ENCODE peak calls at places on chromosomes 11 and 22, in seven cellular contexts. One of them, this sample, is unnamed.

GRCh38 chr22:46528121-46528610 is 9.3 kb downstream of the CELSR1 start:
- DNase-seq in AG09309: peak
- DNase-seq in uterus: no peak
- DNase-seq in HepG2: peak
- DNase-seq in lung: peak
- DNase-seq in endothelial cell of umbilical vein: peak
- DNase-seq in neural progenitor cell: no peak
- DNase-seq in this sample: no peak

GRCh38 chr22:50729391-50730012 is 8.5 kb upstream of the ACR start:
- DNase-seq in AG09309: no peak
- DNase-seq in uterus: peak
- DNase-seq in HepG2: no peak
- DNase-seq in lung: no peak
- DNase-seq in endothelial cell of umbilical vein: no peak
- DNase-seq in neural progenitor cell: no peak
- DNase-seq in this sample: no peak

GRCh38 chr11:8839957-8840945 is 70.7 kb upstream of the AKIP1 start:
- DNase-seq in AG09309: no peak
- DNase-seq in uterus: no peak
- DNase-seq in HepG2: peak
- DNase-seq in lung: peak
- DNase-seq in endothelial cell of umbilical vein: peak
- DNase-seq in neural progenitor cell: peak
- DNase-seq in this sample: no peak

GRCh38 chr11:103326070-103326794 is 217.0 kb downstream of the DYNC2H1 start:
- DNase-seq in AG09309: peak
- DNase-seq in uterus: no peak
- DNase-seq in HepG2: peak
- DNase-seq in lung: peak
- DNase-seq in endothelial cell of umbilical vein: peak
- DNase-seq in neural progenitor cell: peak
- DNase-seq in this sample: peak

GRCh38 chr11:128095459-128096096 is 491.8 kb downstream of the ETS1 start:
- DNase-seq in AG09309: peak
- DNase-seq in uterus: no peak
- DNase-seq in HepG2: no peak
- DNase-seq in lung: no peak
- DNase-seq in endothelial cell of umbilical vein: peak
- DNase-seq in neural progenitor cell: no peak
- DNase-seq in this sample: peak

GRCh38 chr22:39996732-39997131 is 2.0 kb downstream of the FAM83F start:
- DNase-seq in AG09309: no peak
- DNase-seq in uterus: no peak
- DNase-seq in HepG2: no peak
- DNase-seq in lung: no peak
- DNase-seq in endothelial cell of umbilical vein: peak
- DNase-seq in neural progenitor cell: no peak
- DNase-seq in this sample: no peak

GRCh38 chr11:60863550-60864521 is 3.5 kb upstream of the ZP1 start:
- DNase-seq in AG09309: no peak
- DNase-seq in uterus: no peak
- DNase-seq in HepG2: no peak
- DNase-seq in lung: no peak
- DNase-seq in endothelial cell of umbilical vein: no peak
- DNase-seq in neural progenitor cell: no peak
- DNase-seq in this sample: no peak

GRCh38 chr11:65355776-65356393 is 1.3 kb downstream of the TIGD3 start:
- DNase-seq in AG09309: no peak
- DNase-seq in uterus: no peak
- DNase-seq in HepG2: no peak
- DNase-seq in lung: no peak
- DNase-seq in endothelial cell of umbilical vein: peak
- DNase-seq in neural progenitor cell: peak
- DNase-seq in this sample: no peak

GRCh38 chr11:75107187-75107586 is 10.5 kb upstream of the OR2AT4 start:
- DNase-seq in AG09309: no peak
- DNase-seq in uterus: no peak
- DNase-seq in HepG2: no peak
- DNase-seq in lung: no peak
- DNase-seq in endothelial cell of umbilical vein: no peak
- DNase-seq in neural progenitor cell: no peak
- DNase-seq in this sample: no peak

GRCh38 chr22:19819911-19820879 is 34.5 kb downstream of the GNB1L start:
- DNase-seq in AG09309: no peak
- DNase-seq in uterus: no peak
- DNase-seq in HepG2: no peak
- DNase-seq in lung: no peak
- DNase-seq in endothelial cell of umbilical vein: no peak
- DNase-seq in neural progenitor cell: no peak
- DNase-seq in this sample: no peak

GRCh38 chr22:44753189-44754042 is 1.0 kb downstream of the ARHGAP8 start:
- DNase-seq in AG09309: no peak
- DNase-seq in uterus: no peak
- DNase-seq in HepG2: no peak
- DNase-seq in lung: peak
- DNase-seq in endothelial cell of umbilical vein: no peak
- DNase-seq in neural progenitor cell: no peak
- DNase-seq in this sample: no peak

GRCh38 chr11:12139144-12139881 is 28.9 kb downstream of the MICAL2 start:
- DNase-seq in AG09309: no peak
- DNase-seq in uterus: peak
- DNase-seq in HepG2: no peak
- DNase-seq in lung: no peak
- DNase-seq in endothelial cell of umbilical vein: no peak
- DNase-seq in neural progenitor cell: no peak
- DNase-seq in this sample: no peak

GRCh38 chr11:93537022-93537421 is 6.2 kb downstream of the SMCO4 start:
- DNase-seq in AG09309: no peak
- DNase-seq in uterus: peak
- DNase-seq in HepG2: no peak
- DNase-seq in lung: no peak
- DNase-seq in endothelial cell of umbilical vein: no peak
- DNase-seq in neural progenitor cell: no peak
- DNase-seq in this sample: no peak

GRCh38 chr11:78400701-78401100 is 16.9 kb downstream of the GAB2 start:
- DNase-seq in AG09309: no peak
- DNase-seq in uterus: no peak
- DNase-seq in HepG2: no peak
- DNase-seq in lung: no peak
- DNase-seq in endothelial cell of umbilical vein: no peak
- DNase-seq in neural progenitor cell: peak
- DNase-seq in this sample: no peak

GRCh38 chr11:111694851-111695250 is 71.3 kb downstream of the PPP2R1B start:
- DNase-seq in AG09309: peak
- DNase-seq in uterus: no peak
- DNase-seq in HepG2: no peak
- DNase-seq in lung: no peak
- DNase-seq in endothelial cell of umbilical vein: peak
- DNase-seq in neural progenitor cell: no peak
- DNase-seq in this sample: no peak

GRCh38 chr11:70755410-70756158 is 357.3 kb downstream of the CTTN start:
- DNase-seq in AG09309: peak
- DNase-seq in uterus: no peak
- DNase-seq in HepG2: peak
- DNase-seq in lung: peak
- DNase-seq in endothelial cell of umbilical vein: peak
- DNase-seq in neural progenitor cell: peak
- DNase-seq in this sample: peak

GRCh38 chr11:57798905-57799559 is 37.4 kb downstream of the CTNND1 start:
- DNase-seq in AG09309: peak
- DNase-seq in uterus: peak
- DNase-seq in HepG2: peak
- DNase-seq in lung: peak
- DNase-seq in endothelial cell of umbilical vein: peak
- DNase-seq in neural progenitor cell: no peak
- DNase-seq in this sample: peak

GRCh38 chr11:122439911-122440782 is 215.4 kb upstream of the UBASH3B start:
- DNase-seq in AG09309: no peak
- DNase-seq in uterus: peak
- DNase-seq in HepG2: peak
- DNase-seq in lung: no peak
- DNase-seq in endothelial cell of umbilical vein: peak
- DNase-seq in neural progenitor cell: peak
- DNase-seq in this sample: no peak

GRCh38 chr11:2271077-2271326 is 614 bp upstream of the ASCL2 start:
- DNase-seq in AG09309: no peak
- DNase-seq in uterus: no peak
- DNase-seq in HepG2: no peak
- DNase-seq in lung: peak
- DNase-seq in endothelial cell of umbilical vein: no peak
- DNase-seq in neural progenitor cell: peak
- DNase-seq in this sample: no peak
- H3K4me3 ChIP-seq in AG09309: no peak
- H3K4me3 ChIP-seq in uterus: no peak
- H3K4me3 ChIP-seq in HepG2: no peak
- H3K4me3 ChIP-seq in lung: no peak
- H3K4me3 ChIP-seq in endothelial cell of umbilical vein: no peak
- H3K4me3 ChIP-seq in neural progenitor cell: peak
- H3K4me3 ChIP-seq in this sample: no peak

GRCh38 chr11:66418168-66418985 is 2.5 kb upstream of the NPAS4 start:
- DNase-seq in AG09309: peak
- DNase-seq in uterus: peak
- DNase-seq in HepG2: peak
- DNase-seq in lung: peak
- DNase-seq in endothelial cell of umbilical vein: peak
- DNase-seq in neural progenitor cell: peak
- DNase-seq in this sample: peak
- TF ChIP-seq CTCF in AG09309: peak
- TF ChIP-seq CTCF in uterus: peak
- TF ChIP-seq CTCF in HepG2: peak
- TF ChIP-seq CTCF in lung: no peak
- TF ChIP-seq CTCF in endothelial cell of umbilical vein: peak
- TF ChIP-seq CTCF in neural progenitor cell: peak
- TF ChIP-seq CTCF in this sample: peak

DNA sequence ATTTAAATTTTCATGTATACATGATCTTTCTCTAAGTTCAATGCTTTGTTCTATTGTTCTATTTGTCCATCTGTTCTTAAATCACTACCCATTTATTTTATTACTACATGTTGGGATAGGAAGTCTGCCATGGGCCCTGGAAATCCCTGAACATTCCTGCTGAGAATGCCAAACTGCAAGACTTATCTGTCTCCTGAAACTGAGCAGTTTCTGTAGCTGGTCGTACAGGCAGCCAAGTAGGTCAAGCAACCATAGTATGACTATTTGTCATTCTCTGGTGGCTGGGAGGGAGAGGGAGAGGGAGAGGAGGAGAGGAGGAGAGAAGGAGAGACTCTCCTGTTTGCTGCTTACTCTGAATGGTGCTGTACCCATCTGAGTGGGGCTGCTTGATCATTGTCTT is 82.8 kb upstream of the SNX19 start:
- DNase-seq in AG09309: peak
- DNase-seq in uterus: no peak
- DNase-seq in HepG2: no peak
- DNase-seq in lung: no peak
- DNase-seq in endothelial cell of umbilical vein: peak
- DNase-seq in neural progenitor cell: no peak
- DNase-seq in this sample: no peak
- H3K4me3 ChIP-seq in AG09309: no peak
- H3K4me3 ChIP-seq in uterus: no peak
- H3K4me3 ChIP-seq in HepG2: no peak
- H3K4me3 ChIP-seq in lung: no peak
- H3K4me3 ChIP-seq in endothelial cell of umbilical vein: no peak
- H3K4me3 ChIP-seq in neural progenitor cell: no peak
- H3K4me3 ChIP-seq in this sample: no peak

DNA sequence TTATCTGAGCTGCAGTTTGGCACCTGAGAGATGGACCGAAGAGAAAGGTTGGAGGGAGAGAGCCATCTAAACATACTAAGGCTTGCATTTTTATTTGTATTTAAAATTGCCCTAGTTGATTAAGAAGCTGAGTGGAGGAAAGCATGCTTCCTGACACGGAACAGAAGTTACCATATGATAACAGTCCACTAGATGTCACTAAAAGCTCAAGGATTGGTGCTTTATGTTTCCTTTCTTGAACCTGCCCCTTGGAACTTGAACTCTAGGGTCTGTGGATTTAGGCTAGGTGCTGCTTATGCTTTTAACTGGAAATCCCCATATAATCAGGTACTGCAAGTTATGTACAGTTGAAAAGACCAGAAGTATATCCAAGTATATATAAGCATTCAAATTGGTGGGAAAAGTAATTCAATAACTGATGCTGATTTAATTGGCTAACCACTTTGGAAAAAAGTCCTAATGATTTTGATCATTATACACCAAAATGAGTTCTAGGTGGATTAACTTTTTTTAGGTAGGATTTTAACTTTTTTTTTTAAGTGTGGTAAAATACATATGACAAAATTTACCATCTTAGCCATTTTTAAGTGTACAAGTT is 9.5 kb downstream of the RBMXL2 start:
- DNase-seq in AG09309: peak
- DNase-seq in uterus: no peak
- DNase-seq in HepG2: peak
- DNase-seq in lung: no peak
- DNase-seq in endothelial cell of umbilical vein: peak
- DNase-seq in neural progenitor cell: peak
- DNase-seq in this sample: no peak
- TF ChIP-seq CTCF in AG09309: peak
- TF ChIP-seq CTCF in uterus: peak
- TF ChIP-seq CTCF in HepG2: peak
- TF ChIP-seq CTCF in lung: peak
- TF ChIP-seq CTCF in endothelial cell of umbilical vein: peak
- TF ChIP-seq CTCF in neural progenitor cell: peak
- TF ChIP-seq CTCF in this sample: peak

DNA sequence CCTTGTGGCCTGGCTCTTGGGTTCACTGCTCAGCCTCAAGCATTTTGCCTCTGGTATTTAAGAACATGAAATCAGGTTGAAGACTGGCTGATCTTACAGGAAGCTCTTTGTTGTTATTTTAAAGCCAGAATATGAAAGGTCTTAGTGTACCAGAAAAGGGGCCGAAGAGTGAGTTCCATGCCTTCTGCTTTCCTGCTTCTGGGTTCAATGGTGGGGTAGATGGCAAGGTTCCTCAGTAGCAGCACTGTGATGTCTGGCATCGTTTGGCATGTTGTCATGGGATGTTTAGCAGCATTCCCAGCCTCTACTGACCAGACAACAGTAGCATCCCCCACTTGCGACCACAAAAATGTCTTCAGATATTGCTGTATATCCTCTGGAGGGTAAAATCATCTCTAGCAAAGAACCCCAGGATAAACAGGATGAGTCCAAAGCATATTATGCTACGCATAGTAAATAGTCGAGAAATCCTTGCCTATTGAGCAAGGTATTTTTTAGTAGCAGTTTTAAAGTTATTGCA is 2.4 kb downstream of the VPS26B start:
- DNase-seq in AG09309: no peak
- DNase-seq in uterus: no peak
- DNase-seq in HepG2: no peak
- DNase-seq in lung: no peak
- DNase-seq in endothelial cell of umbilical vein: peak
- DNase-seq in neural progenitor cell: no peak
- DNase-seq in this sample: no peak
- H3K4me3 ChIP-seq in AG09309: no peak
- H3K4me3 ChIP-seq in uterus: no peak
- H3K4me3 ChIP-seq in HepG2: no peak
- H3K4me3 ChIP-seq in lung: no peak
- H3K4me3 ChIP-seq in endothelial cell of umbilical vein: no peak
- H3K4me3 ChIP-seq in neural progenitor cell: no peak
- H3K4me3 ChIP-seq in this sample: no peak